ENCODE peak calls at places on chromosomes 12 and 14, in nine cellular contexts. One of them, this sample, is unnamed.

GRCh38 chr12:48985475-48985897 is 7.4 kb downstream of the WNT1 start:
- DNase-seq in uterus: no peak
- DNase-seq in CD8-positive, alpha-beta T cell: no peak
- DNase-seq in lower leg skin: peak
- DNase-seq in A549: no peak
- DNase-seq in activated T-helper 1 cell treated with Interleukin-2 at 50 U/mL for 16 hours: no peak
- DNase-seq in DND-41: no peak
- DNase-seq in GM19239: no peak
- DNase-seq in colonic mucosa: peak
- DNase-seq in this sample: no peak

GRCh38 chr14:50113381-50113811 is 3.0 kb downstream of the VCPKMT start:
- DNase-seq in uterus: no peak
- DNase-seq in CD8-positive, alpha-beta T cell: no peak
- DNase-seq in lower leg skin: no peak
- DNase-seq in A549: no peak
- DNase-seq in activated T-helper 1 cell treated with Interleukin-2 at 50 U/mL for 16 hours: no peak
- DNase-seq in DND-41: no peak
- DNase-seq in GM19239: no peak
- DNase-seq in colonic mucosa: no peak
- DNase-seq in this sample: no peak

GRCh38 chr14:38127356-38127755 is 80.3 kb upstream of the SSTR1 start:
- DNase-seq in uterus: no peak
- DNase-seq in CD8-positive, alpha-beta T cell: no peak
- DNase-seq in lower leg skin: no peak
- DNase-seq in A549: no peak
- DNase-seq in activated T-helper 1 cell treated with Interleukin-2 at 50 U/mL for 16 hours: no peak
- DNase-seq in DND-41: no peak
- DNase-seq in GM19239: no peak
- DNase-seq in colonic mucosa: no peak
- DNase-seq in this sample: no peak

GRCh38 chr12:112153181-112153899 is 28.0 kb downstream of the TRAFD1 start:
- DNase-seq in uterus: no peak
- DNase-seq in CD8-positive, alpha-beta T cell: no peak
- DNase-seq in lower leg skin: peak
- DNase-seq in A549: no peak
- DNase-seq in activated T-helper 1 cell treated with Interleukin-2 at 50 U/mL for 16 hours: no peak
- DNase-seq in DND-41: no peak
- DNase-seq in GM19239: no peak
- DNase-seq in colonic mucosa: no peak
- DNase-seq in this sample: no peak

GRCh38 chr14:71918955-71919354 is 13.3 kb upstream of the RGS6 start:
- DNase-seq in uterus: no peak
- DNase-seq in CD8-positive, alpha-beta T cell: no peak
- DNase-seq in lower leg skin: no peak
- DNase-seq in A549: no peak
- DNase-seq in activated T-helper 1 cell treated with Interleukin-2 at 50 U/mL for 16 hours: no peak
- DNase-seq in DND-41: no peak
- DNase-seq in GM19239: no peak
- DNase-seq in colonic mucosa: no peak
- DNase-seq in this sample: no peak

GRCh38 chr12:116692605-116693004 is 45.3 kb downstream of the SPRING1 start:
- DNase-seq in uterus: no peak
- DNase-seq in CD8-positive, alpha-beta T cell: no peak
- DNase-seq in lower leg skin: peak
- DNase-seq in A549: no peak
- DNase-seq in activated T-helper 1 cell treated with Interleukin-2 at 50 U/mL for 16 hours: no peak
- DNase-seq in DND-41: no peak
- DNase-seq in GM19239: no peak
- DNase-seq in colonic mucosa: no peak
- DNase-seq in this sample: no peak

GRCh38 chr12:59077153-59077930 is 157.0 kb upstream of the LRIG3 start:
- DNase-seq in uterus: no peak
- DNase-seq in CD8-positive, alpha-beta T cell: no peak
- DNase-seq in lower leg skin: no peak
- DNase-seq in A549: no peak
- DNase-seq in activated T-helper 1 cell treated with Interleukin-2 at 50 U/mL for 16 hours: no peak
- DNase-seq in DND-41: no peak
- DNase-seq in GM19239: no peak
- DNase-seq in colonic mucosa: peak
- DNase-seq in this sample: no peak

GRCh38 chr12:13222076-13222475 is 25.6 kb downstream of the EMP1 start:
- DNase-seq in uterus: no peak
- DNase-seq in CD8-positive, alpha-beta T cell: no peak
- DNase-seq in lower leg skin: no peak
- DNase-seq in A549: peak
- DNase-seq in activated T-helper 1 cell treated with Interleukin-2 at 50 U/mL for 16 hours: no peak
- DNase-seq in DND-41: no peak
- DNase-seq in GM19239: no peak
- DNase-seq in colonic mucosa: peak
- DNase-seq in this sample: no peak

GRCh38 chr12:108955225-108955835 is 65.5 kb downstream of the SVOP start:
- DNase-seq in uterus: no peak
- DNase-seq in CD8-positive, alpha-beta T cell: no peak
- DNase-seq in lower leg skin: no peak
- DNase-seq in A549: peak
- DNase-seq in activated T-helper 1 cell treated with Interleukin-2 at 50 U/mL for 16 hours: no peak
- DNase-seq in DND-41: no peak
- DNase-seq in GM19239: no peak
- DNase-seq in colonic mucosa: no peak
- DNase-seq in this sample: no peak

GRCh38 chr12:22333751-22334695 is 484 bp downstream of the ST8SIA1 start:
- DNase-seq in uterus: peak
- DNase-seq in CD8-positive, alpha-beta T cell: peak
- DNase-seq in lower leg skin: peak
- DNase-seq in A549: no peak
- DNase-seq in activated T-helper 1 cell treated with Interleukin-2 at 50 U/mL for 16 hours: no peak
- DNase-seq in DND-41: no peak
- DNase-seq in GM19239: no peak
- DNase-seq in colonic mucosa: peak
- DNase-seq in this sample: peak

GRCh38 chr14:32657081-32657480 is 281.6 kb upstream of the NPAS3 start:
- DNase-seq in uterus: no peak
- DNase-seq in CD8-positive, alpha-beta T cell: no peak
- DNase-seq in lower leg skin: no peak
- DNase-seq in A549: peak
- DNase-seq in activated T-helper 1 cell treated with Interleukin-2 at 50 U/mL for 16 hours: no peak
- DNase-seq in DND-41: no peak
- DNase-seq in GM19239: no peak
- DNase-seq in colonic mucosa: peak
- DNase-seq in this sample: peak

GRCh38 chr12:67957383-67957782 is 31.9 kb upstream of the IFNG-AS1 start:
- DNase-seq in uterus: no peak
- DNase-seq in CD8-positive, alpha-beta T cell: no peak
- DNase-seq in lower leg skin: no peak
- DNase-seq in A549: no peak
- DNase-seq in activated T-helper 1 cell treated with Interleukin-2 at 50 U/mL for 16 hours: no peak
- DNase-seq in DND-41: no peak
- DNase-seq in GM19239: no peak
- DNase-seq in colonic mucosa: no peak
- DNase-seq in this sample: no peak

GRCh38 chr12:131020326-131020725 is 66.6 kb downstream of the ADGRD1 start:
- DNase-seq in uterus: no peak
- DNase-seq in CD8-positive, alpha-beta T cell: no peak
- DNase-seq in lower leg skin: no peak
- DNase-seq in A549: no peak
- DNase-seq in activated T-helper 1 cell treated with Interleukin-2 at 50 U/mL for 16 hours: no peak
- DNase-seq in DND-41: no peak
- DNase-seq in GM19239: no peak
- DNase-seq in colonic mucosa: no peak
- DNase-seq in this sample: no peak

This sample was measured in tibial artery.